ENCODE peak calls at places on chromosomes 6 and 20, in four cellular contexts. I is right lobe of liver, P is Peyer's patch, Y is AG04450. L is an unnamed sample. For H3K27me3, the result is how much of the 10 kb centered on the place peaks cover.

GRCh38 chr6:144248470-144249301 is 36.4 kb upstream of the UTRN start:
- DNase-seq in I (no peak), P (no peak), Y (peak), L (no peak)

GRCh38 chr20:24769878-24770627 is 179.0 kb upstream of the CST7 start:
- DNase-seq in I (peak), P (peak), Y (no peak), L (no peak)

GRCh38 chr6:138196142-138196738 is 22.1 kb downstream of the PBOV1 start:
- DNase-seq in I (no peak), P (no peak), Y (no peak), L (no peak)

GRCh38 chr20:38186788-38187221 is 21.7 kb upstream of the TGM2 start:
- DNase-seq in I (no peak), P (no peak), Y (no peak), L (no peak)

GRCh38 chr6:16747232-16748027 is 13.8 kb downstream of the ATXN1 start:
- DNase-seq in I (no peak), P (no peak), Y (no peak), L (no peak)

GRCh38 chr20:39049684-39050554 is 87.8 kb downstream of the DHX35 start:
- DNase-seq in I (peak), P (peak), Y (peak), L (peak)

GRCh38 chr20:51121901-51122412 is 99.0 kb upstream of the KCNG1 start:
- DNase-seq in I (no peak), P (no peak), Y (no peak), L (no peak)

GRCh38 chr6:146850238-146850896 is 251.6 kb downstream of the ADGB start:
- DNase-seq in I (no peak), P (no peak), Y (peak), L (no peak)

GRCh38 chr6:130937942-130938604 is 110.9 kb downstream of the SMLR1 start:
- DNase-seq in I (no peak), P (no peak), Y (no peak), L (no peak)

GRCh38 chr6:105503641-105504040 is 100.8 kb upstream of the PREP start:
- DNase-seq in I (no peak), P (no peak), Y (no peak), L (no peak)

GRCh38 chr20:23232219-23232581 is 118.4 kb upstream of the NXT1 start:
- DNase-seq in I (peak), P (no peak), Y (no peak), L (no peak)

GRCh38 chr20:34098570-34098969 is 13.5 kb downstream of the EIF2S2 start:
- DNase-seq in I (no peak), P (no peak), Y (no peak), L (no peak)
- TF ChIP-seq CTCF in I (no peak), P (no peak), Y (no peak), L (no peak)

DNA sequence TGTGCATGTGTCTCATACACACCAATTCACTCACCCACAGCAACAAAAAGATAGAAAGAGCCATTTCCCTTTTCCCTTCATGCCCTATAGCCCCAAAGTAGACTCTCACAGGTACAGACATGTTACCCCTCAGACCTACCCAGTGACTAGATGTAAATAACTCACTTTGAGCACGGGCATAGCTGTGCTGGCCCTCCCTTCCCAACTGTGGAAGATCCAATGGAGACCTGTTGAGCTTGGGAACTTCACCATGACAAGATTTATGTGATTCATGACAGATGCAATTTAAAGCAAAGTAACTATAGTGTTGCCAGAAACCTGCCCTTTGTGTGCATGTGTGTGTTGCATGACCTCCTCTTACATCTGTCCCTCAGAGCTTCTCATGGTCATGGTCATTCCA is 175.4 kb downstream of the UBE3D start:
- DNase-seq in I (no peak), P (no peak), Y (no peak), L (no peak)
- H3K27me3 ChIP-seq in I (under half), P (under half), Y (under half), L (under half)

DNA sequence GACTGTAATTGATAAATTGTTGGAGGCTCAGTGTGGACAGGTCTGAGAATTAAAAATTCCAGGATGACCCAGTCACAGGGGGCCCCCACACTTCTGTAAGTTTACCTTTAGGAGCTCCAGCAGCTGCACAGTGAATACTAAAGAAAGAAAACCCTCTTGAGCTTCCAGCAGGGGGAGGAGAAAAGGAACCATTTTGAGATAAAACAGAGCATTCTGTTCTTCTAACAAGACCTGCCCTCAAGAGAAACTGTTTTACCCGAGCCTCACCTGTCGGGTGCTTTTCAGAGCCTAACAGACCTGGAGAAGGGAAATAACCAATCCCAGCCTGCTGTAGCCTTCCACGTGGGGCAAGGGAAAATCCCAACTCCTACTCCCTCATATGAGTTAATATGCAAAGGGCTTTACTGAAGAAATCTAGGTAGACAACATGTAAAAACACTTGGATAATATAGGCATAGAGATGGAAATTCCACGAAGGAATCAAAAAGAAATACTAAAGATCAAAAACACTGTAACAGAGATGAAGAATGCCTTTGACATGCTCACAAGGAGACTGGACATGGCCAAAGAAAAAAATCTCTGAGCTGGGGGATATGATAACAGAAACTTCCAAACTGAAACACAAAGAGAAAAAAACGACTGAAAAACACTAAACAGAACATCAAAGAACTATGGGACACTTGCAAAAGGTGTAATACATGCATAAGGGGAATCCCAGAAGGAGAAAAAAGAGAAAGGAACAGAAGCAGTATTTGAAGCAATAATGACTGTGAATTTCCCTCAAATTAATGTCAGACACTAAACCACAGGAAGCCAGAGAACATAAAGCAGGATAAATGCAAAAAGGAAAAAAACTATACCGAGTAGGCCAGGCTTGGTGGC is 117.6 kb upstream of the ARID1B start:
- DNase-seq in I (no peak), P (no peak), Y (no peak), L (no peak)
- TF ChIP-seq CTCF in I (no peak), P (no peak), Y (peak), L (no peak)

GRCh38 chr6:168709991-168710390 is 269.0 kb downstream of the SMOC2 start:
- DNase-seq in I (no peak), P (no peak), Y (no peak), L (no peak)

GRCh38 chr6:168711049-168711640 is 270.2 kb downstream of the SMOC2 start:
- DNase-seq in I (no peak), P (no peak), Y (no peak), L (no peak)

GRCh38 chr6:168709440-168709839 is 268.5 kb downstream of the SMOC2 start:
- DNase-seq in I (no peak), P (peak), Y (no peak), L (no peak)

GRCh38 chr6:168706471-168707177 is 265.6 kb downstream of the SMOC2 start:
- DNase-seq in I (no peak), P (no peak), Y (no peak), L (no peak)

GRCh38 chr6:168709034-168709433 is 268.1 kb downstream of the SMOC2 start:
- DNase-seq in I (no peak), P (no peak), Y (no peak), L (no peak)
- H3K27me3 ChIP-seq in I (under half), P (under half), Y (under half), L (under half)

GRCh38 chr6:82176616-82177015 is 70.9 kb downstream of the IBTK start:
- DNase-seq in I (no peak), P (no peak), Y (no peak), L (no peak)

GRCh38 chr6:82182756-82183155 is 64.8 kb downstream of the IBTK start:
- DNase-seq in I (no peak), P (no peak), Y (no peak), L (no peak)

GRCh38 chr6:82179415-82179814 is 68.1 kb downstream of the IBTK start:
- DNase-seq in I (no peak), P (no peak), Y (no peak), L (no peak)

GRCh38 chr6:82178759-82179112 is 68.8 kb downstream of the IBTK start:
- DNase-seq in I (no peak), P (no peak), Y (no peak), L (no peak)

DNA sequence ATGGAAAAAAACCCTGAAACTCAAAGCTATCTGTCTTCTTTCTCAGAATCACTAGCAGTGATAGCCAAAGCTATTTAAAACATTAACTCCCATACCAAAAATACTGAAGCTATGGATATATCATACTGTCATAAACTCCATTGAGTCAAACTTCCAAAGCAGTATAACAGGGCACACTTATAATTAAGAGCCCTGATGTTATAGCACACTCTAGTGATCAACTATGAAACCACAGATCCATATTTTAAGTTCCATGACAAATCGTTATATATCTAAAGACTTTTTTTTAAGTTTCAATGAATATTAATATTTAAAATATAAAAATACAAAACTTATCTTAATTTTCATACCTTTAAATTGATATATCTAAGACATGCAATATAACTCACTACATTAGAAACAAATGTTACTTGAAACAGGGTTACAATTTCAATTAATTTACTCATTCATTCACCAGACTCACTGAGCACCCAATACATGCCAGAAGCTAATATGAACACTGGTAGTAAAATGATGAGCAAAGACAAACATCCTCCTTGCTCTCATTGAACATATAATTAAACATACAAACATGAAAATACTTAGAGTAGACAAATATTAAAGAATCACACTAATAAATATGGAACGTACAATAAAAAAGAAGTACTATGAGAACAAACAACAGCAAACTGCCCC is 69.3 kb downstream of the IBTK start:
- DNase-seq in I (no peak), P (no peak), Y (no peak), L (no peak)
- TF ChIP-seq CTCF in I (peak), P (no peak), Y (peak), L (no peak)

L was measured in CD4-positive, alpha-beta T cell.